ENCODE peak calls at places on chromosomes 7 and 10, in eight cellular contexts. One of them, this sample, is unnamed.

GRCh38 chr7:130912910-130913720 is 179.1 kb upstream of the KLF14 start:
- DNase-seq in AG04449: peak; percentile 93
- DNase-seq in PC-3: peak; percentile 96
- DNase-seq in IMR-90: peak; percentile 99
- DNase-seq in mammary epithelial cell: peak; percentile 99
- DNase-seq in transverse colon: peak; percentile 79
- DNase-seq in GM12878: peak; percentile 80
- DNase-seq in tibial artery: peak; percentile 87
- DNase-seq in this sample: peak; percentile 92

GRCh38 chr7:92904292-92905131 is 68.1 kb upstream of the CDK6 start:
- DNase-seq in AG04449: peak; percentile 87
- DNase-seq in PC-3: peak; percentile 94
- DNase-seq in IMR-90: peak; percentile 97
- DNase-seq in mammary epithelial cell: peak; percentile 98
- DNase-seq in transverse colon: no peak
- DNase-seq in GM12878: peak; percentile 84
- DNase-seq in tibial artery: no peak
- DNase-seq in this sample: peak; percentile 81

GRCh38 chr10:110544958-110545537 is 22.4 kb upstream of the SMC3 start:
- DNase-seq in AG04449: no peak
- DNase-seq in PC-3: no peak
- DNase-seq in IMR-90: peak; percentile 54
- DNase-seq in mammary epithelial cell: no peak
- DNase-seq in transverse colon: no peak
- DNase-seq in GM12878: no peak
- DNase-seq in tibial artery: no peak
- DNase-seq in this sample: no peak

GRCh38 chr7:139648941-139649425 is 125.5 kb downstream of the CLEC2L start:
- DNase-seq in AG04449: no peak
- DNase-seq in PC-3: no peak
- DNase-seq in IMR-90: no peak
- DNase-seq in mammary epithelial cell: no peak
- DNase-seq in transverse colon: peak; percentile 64
- DNase-seq in GM12878: peak; percentile 69
- DNase-seq in tibial artery: no peak
- DNase-seq in this sample: no peak

GRCh38 chr10:3774018-3774813 is 10.8 kb downstream of the KLF6 start:
- DNase-seq in AG04449: no peak
- DNase-seq in PC-3: no peak
- DNase-seq in IMR-90: peak; percentile 70
- DNase-seq in mammary epithelial cell: peak; percentile 86
- DNase-seq in transverse colon: no peak
- DNase-seq in GM12878: no peak
- DNase-seq in tibial artery: no peak
- DNase-seq in this sample: no peak

GRCh38 chr10:123241391-123242141 is 87.4 kb downstream of the BUB3 start:
- DNase-seq in AG04449: no peak
- DNase-seq in PC-3: no peak
- DNase-seq in IMR-90: no peak
- DNase-seq in mammary epithelial cell: no peak
- DNase-seq in transverse colon: no peak
- DNase-seq in GM12878: no peak
- DNase-seq in tibial artery: no peak
- DNase-seq in this sample: no peak

GRCh38 chr10:7560519-7560918 is 106.2 kb downstream of the ITIH5 start:
- DNase-seq in AG04449: no peak
- DNase-seq in PC-3: no peak
- DNase-seq in IMR-90: no peak
- DNase-seq in mammary epithelial cell: no peak
- DNase-seq in transverse colon: no peak
- DNase-seq in GM12878: no peak
- DNase-seq in tibial artery: no peak
- DNase-seq in this sample: no peak

GRCh38 chr10:72291019-72291532 is 17.4 kb downstream of the DDIT4 start:
- DNase-seq in AG04449: no peak
- DNase-seq in PC-3: peak; percentile 22
- DNase-seq in IMR-90: no peak
- DNase-seq in mammary epithelial cell: peak; percentile 63
- DNase-seq in transverse colon: no peak
- DNase-seq in GM12878: no peak
- DNase-seq in tibial artery: no peak
- DNase-seq in this sample: no peak

GRCh38 chr7:27132214-27132613 is 1.7 kb upstream of the HOXA4 start:
- DNase-seq in AG04449: no peak
- DNase-seq in PC-3: no peak
- DNase-seq in IMR-90: no peak
- DNase-seq in mammary epithelial cell: no peak
- DNase-seq in transverse colon: no peak
- DNase-seq in GM12878: no peak
- DNase-seq in tibial artery: no peak
- DNase-seq in this sample: no peak

GRCh38 chr7:82593780-82594179 is 150.2 kb upstream of the CACNA2D1 start:
- DNase-seq in AG04449: no peak
- DNase-seq in PC-3: peak; percentile 64
- DNase-seq in IMR-90: peak; percentile 21
- DNase-seq in mammary epithelial cell: peak; percentile 79
- DNase-seq in transverse colon: no peak
- DNase-seq in GM12878: no peak
- DNase-seq in tibial artery: no peak
- DNase-seq in this sample: no peak

GRCh38 chr10:119207713-119208552 is 562 bp downstream of the GRK5 start:
- DNase-seq in AG04449: no peak
- DNase-seq in PC-3: peak; percentile 39
- DNase-seq in IMR-90: peak; percentile 62
- DNase-seq in mammary epithelial cell: peak; percentile 59
- DNase-seq in transverse colon: peak; percentile 28
- DNase-seq in GM12878: no peak
- DNase-seq in tibial artery: peak; percentile 77
- DNase-seq in this sample: peak; percentile 88

GRCh38 chr7:39616138-39616537 is 7.2 kb upstream of the RALA start:
- DNase-seq in AG04449: no peak
- DNase-seq in PC-3: peak; percentile 39
- DNase-seq in IMR-90: peak; percentile 63
- DNase-seq in mammary epithelial cell: peak; percentile 33
- DNase-seq in transverse colon: no peak
- DNase-seq in GM12878: no peak
- DNase-seq in tibial artery: no peak
- DNase-seq in this sample: no peak

GRCh38 chr10:14916600-14916999 is 37.3 kb downstream of the DCLRE1C start:
- DNase-seq in AG04449: no peak
- DNase-seq in PC-3: no peak
- DNase-seq in IMR-90: no peak
- DNase-seq in mammary epithelial cell: no peak
- DNase-seq in transverse colon: no peak
- DNase-seq in GM12878: no peak
- DNase-seq in tibial artery: no peak
- DNase-seq in this sample: no peak

GRCh38 chr10:86668297-86669165 is at the start of gene LDB3:
- DNase-seq in AG04449: peak; percentile 41
- DNase-seq in PC-3: peak; percentile 75
- DNase-seq in IMR-90: peak; percentile 73
- DNase-seq in mammary epithelial cell: no peak
- DNase-seq in transverse colon: peak; percentile 31
- DNase-seq in GM12878: peak; percentile 25
- DNase-seq in tibial artery: peak; percentile 96
- DNase-seq in this sample: no peak
- H3K4me3 ChIP-seq in AG04449: peak within 1 kb of the TSS; percentile 48
- H3K4me3 ChIP-seq in PC-3: no peak within 1 kb of the TSS
- H3K4me3 ChIP-seq in IMR-90: peak within 1 kb of the TSS; percentile 19
- H3K4me3 ChIP-seq in mammary epithelial cell: no peak within 1 kb of the TSS
- H3K4me3 ChIP-seq in transverse colon: peak within 1 kb of the TSS; percentile 29
- H3K4me3 ChIP-seq in GM12878: no peak within 1 kb of the TSS
- H3K4me3 ChIP-seq in tibial artery: peak within 1 kb of the TSS; percentile 61
- H3K4me3 ChIP-seq in this sample: no peak within 1 kb of the TSS

GRCh38 chr10:93072225-93072712 is 1.4 kb upstream of the CYP26A1 start:
- DNase-seq in AG04449: no peak
- DNase-seq in PC-3: peak; percentile 21
- DNase-seq in IMR-90: no peak
- DNase-seq in mammary epithelial cell: no peak
- DNase-seq in transverse colon: no peak
- DNase-seq in GM12878: no peak
- DNase-seq in tibial artery: no peak
- DNase-seq in this sample: peak; percentile 78

GRCh38 chr10:93072713-93073538 is 767 bp upstream of the CYP26A1 start:
- DNase-seq in AG04449: no peak
- DNase-seq in PC-3: no peak
- DNase-seq in IMR-90: no peak
- DNase-seq in mammary epithelial cell: no peak
- DNase-seq in transverse colon: no peak
- DNase-seq in GM12878: no peak
- DNase-seq in tibial artery: no peak
- DNase-seq in this sample: peak; percentile 80

GRCh38 chr10:93071177-93071472 is 2.6 kb upstream of the CYP26A1 start:
- DNase-seq in AG04449: no peak
- DNase-seq in PC-3: no peak
- DNase-seq in IMR-90: no peak
- DNase-seq in mammary epithelial cell: no peak
- DNase-seq in transverse colon: no peak
- DNase-seq in GM12878: no peak
- DNase-seq in tibial artery: no peak
- DNase-seq in this sample: no peak

GRCh38 chr10:93070378-93071176 is 3.1 kb upstream of the CYP26A1 start:
- DNase-seq in AG04449: no peak
- DNase-seq in PC-3: no peak
- DNase-seq in IMR-90: no peak
- DNase-seq in mammary epithelial cell: no peak
- DNase-seq in transverse colon: no peak
- DNase-seq in GM12878: no peak
- DNase-seq in tibial artery: no peak
- DNase-seq in this sample: no peak

DNA sequence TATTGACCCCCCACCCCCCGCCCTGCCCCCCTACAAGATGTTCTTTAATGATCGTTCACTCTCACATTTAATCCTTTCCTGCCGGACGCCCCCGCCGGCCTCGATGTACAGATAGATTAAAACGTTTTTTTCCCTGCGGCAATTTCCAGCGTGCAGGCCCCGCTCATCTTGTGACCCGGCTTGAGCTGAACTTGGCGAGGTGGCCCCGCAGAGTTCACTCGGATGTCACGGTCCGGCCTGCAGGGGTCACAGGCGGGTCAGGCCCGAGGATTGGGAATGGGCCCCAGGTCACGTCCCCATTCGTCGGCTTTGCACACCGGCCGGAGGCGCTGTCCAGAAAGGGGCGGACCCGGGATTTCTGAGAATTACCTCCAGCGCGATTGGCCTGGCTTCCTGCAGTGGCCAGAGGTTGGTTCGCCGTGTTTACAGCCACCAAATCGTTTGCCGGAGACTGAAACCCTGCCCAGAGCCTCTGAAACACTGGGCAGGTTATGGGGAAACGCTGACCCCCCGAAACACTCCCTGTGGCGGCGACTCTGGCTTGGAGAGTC is 1.9 kb upstream of the CYP26A1 start:
- DNase-seq in AG04449: no peak
- DNase-seq in PC-3: peak; percentile 64
- DNase-seq in IMR-90: no peak
- DNase-seq in mammary epithelial cell: no peak
- DNase-seq in transverse colon: peak; percentile 29
- DNase-seq in GM12878: no peak
- DNase-seq in tibial artery: no peak
- DNase-seq in this sample: no peak
- TF ChIP-seq CTCF in AG04449: no peak
- TF ChIP-seq CTCF in PC-3: peak; percentile 24
- TF ChIP-seq CTCF in IMR-90: no peak
- TF ChIP-seq CTCF in mammary epithelial cell: no peak
- TF ChIP-seq CTCF in transverse colon: no peak
- TF ChIP-seq CTCF in GM12878: no peak
- TF ChIP-seq CTCF in tibial artery: no peak
- TF ChIP-seq CTCF in this sample: no peak

GRCh38 chr7:64308019-64308275 is 5.8 kb upstream of the ZNF736 start:
- DNase-seq in AG04449: no peak
- DNase-seq in PC-3: no peak
- DNase-seq in IMR-90: no peak
- DNase-seq in mammary epithelial cell: no peak
- DNase-seq in transverse colon: peak; percentile 19
- DNase-seq in GM12878: no peak
- DNase-seq in tibial artery: no peak
- DNase-seq in this sample: no peak
- H3K4me3 ChIP-seq in AG04449: no peak overlapping the region
- H3K4me3 ChIP-seq in PC-3: no peak overlapping the region
- H3K4me3 ChIP-seq in IMR-90: no peak overlapping the region
- H3K4me3 ChIP-seq in mammary epithelial cell: no peak overlapping the region
- H3K4me3 ChIP-seq in transverse colon: peak overlapping the region; percentile 41
- H3K4me3 ChIP-seq in GM12878: peak overlapping the region; percentile 80
- H3K4me3 ChIP-seq in tibial artery: peak overlapping the region; percentile 71
- H3K4me3 ChIP-seq in this sample: no peak overlapping the region

GRCh38 chr10:100662067-100662466 is 83.3 kb upstream of the PAX2 start:
- DNase-seq in AG04449: no peak
- DNase-seq in PC-3: no peak
- DNase-seq in IMR-90: no peak
- DNase-seq in mammary epithelial cell: no peak
- DNase-seq in transverse colon: no peak
- DNase-seq in GM12878: no peak
- DNase-seq in tibial artery: no peak
- DNase-seq in this sample: no peak
- TF ChIP-seq CTCF in AG04449: no peak
- TF ChIP-seq CTCF in PC-3: no peak
- TF ChIP-seq CTCF in IMR-90: no peak
- TF ChIP-seq CTCF in mammary epithelial cell: no peak
- TF ChIP-seq CTCF in transverse colon: no peak
- TF ChIP-seq CTCF in GM12878: no peak
- TF ChIP-seq CTCF in tibial artery: no peak
- TF ChIP-seq CTCF in this sample: no peak

DNA sequence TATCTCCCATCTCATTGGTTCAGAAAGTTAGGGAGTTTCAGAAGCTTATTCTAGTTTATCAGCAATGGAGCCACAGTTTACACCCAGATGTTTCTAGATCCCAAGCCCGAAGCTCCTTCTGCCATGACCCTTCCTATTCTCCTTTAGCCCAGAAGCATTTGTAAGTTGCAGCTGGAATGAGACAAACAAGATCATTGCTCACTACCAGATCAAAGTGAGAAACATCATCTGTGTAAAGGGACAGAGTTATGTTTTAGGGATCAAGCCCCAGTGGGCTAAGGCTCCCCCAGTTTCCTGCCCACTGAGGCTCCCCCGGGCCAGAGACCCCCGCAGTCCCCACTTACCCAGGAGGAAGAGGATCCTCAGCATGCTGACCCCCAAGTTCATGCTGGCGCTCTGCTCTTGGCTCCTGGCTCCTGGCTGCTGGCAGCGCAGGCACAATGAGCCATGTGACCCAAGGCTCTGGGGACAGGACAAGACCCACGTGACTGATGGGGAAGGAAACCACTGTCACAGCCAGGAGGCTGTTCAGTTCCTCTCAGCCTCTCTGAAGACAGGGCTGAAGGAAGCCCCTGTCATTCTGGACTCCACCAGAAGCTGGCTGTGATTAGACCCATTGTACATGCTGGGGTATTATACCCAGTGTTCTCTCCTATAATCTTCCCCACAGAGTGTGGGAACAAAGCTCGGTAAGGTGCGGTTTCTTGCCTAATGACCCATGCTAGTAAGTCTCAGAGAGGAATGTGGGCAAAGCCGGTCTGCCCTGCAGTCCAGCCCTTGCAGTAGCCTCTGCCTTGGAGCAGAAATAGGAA is at the start of gene TMEM273:
- DNase-seq in AG04449: no peak
- DNase-seq in PC-3: peak; percentile 33
- DNase-seq in IMR-90: no peak
- DNase-seq in mammary epithelial cell: no peak
- DNase-seq in transverse colon: peak; percentile 68
- DNase-seq in GM12878: peak; percentile 73
- DNase-seq in tibial artery: peak; percentile 84
- DNase-seq in this sample: peak; percentile 92
- H3K4me3 ChIP-seq in AG04449: no peak within 1 kb of the TSS
- H3K4me3 ChIP-seq in PC-3: no peak within 1 kb of the TSS
- H3K4me3 ChIP-seq in IMR-90: no peak within 1 kb of the TSS
- H3K4me3 ChIP-seq in mammary epithelial cell: no peak within 1 kb of the TSS
- H3K4me3 ChIP-seq in transverse colon: no peak within 1 kb of the TSS
- H3K4me3 ChIP-seq in GM12878: peak within 1 kb of the TSS; percentile 57
- H3K4me3 ChIP-seq in tibial artery: peak within 1 kb of the TSS; percentile 27
- H3K4me3 ChIP-seq in this sample: no peak within 1 kb of the TSS

This sample was measured in lower leg skin.